ENCODE peak calls at places on chromosome 15, in nine cellular contexts. One of them, this sample, is unnamed.

GRCh38 chr15:63358296-63359029 is 23.2 kb downstream of the CA12 start:
- DNase-seq in OCI-LY7: no peak
- DNase-seq in pons: no peak
- DNase-seq in tibial nerve: no peak
- DNase-seq in GM23338: no peak
- DNase-seq in nephron progenitor cell: no peak
- DNase-seq in stimulated activated CD4-positive, alpha-beta T cell treated with anti-CD3 and anti-CD28 coated beads, Interleukin-12 subunit alpha, Interleukin-12 subunit beta, amount 100 ng/mL, for 48 hours: no peak
- DNase-seq in GM13976: no peak
- DNase-seq in activated T-cell treated with anti-CD3 and anti-CD28 coated beads, Interleukin-2, amount 50 U/mL, for 48 hours: no peak
- DNase-seq in this sample: no peak

GRCh38 chr15:87816811-87817210 is 439.7 kb downstream of the NTRK3 start:
- DNase-seq in activated T-cell treated with anti-CD3 and anti-CD28 coated beads, Interleukin-2, amount 50 U/mL, for 48 hours: no peak
- DNase-seq in GM23338: no peak
- DNase-seq in GM13976: no peak
- DNase-seq in pons: no peak
- DNase-seq in tibial nerve: no peak
- DNase-seq in OCI-LY7: no peak
- DNase-seq in stimulated activated CD4-positive, alpha-beta T cell treated with anti-CD3 and anti-CD28 coated beads, Interleukin-12 subunit alpha, Interleukin-12 subunit beta, amount 100 ng/mL, for 48 hours: no peak
- DNase-seq in nephron progenitor cell: no peak
- DNase-seq in this sample: no peak

GRCh38 chr15:71748327-71748726 is 62.0 kb upstream of the NR2E3 start:
- DNase-seq in stimulated activated CD4-positive, alpha-beta T cell treated with anti-CD3 and anti-CD28 coated beads, Interleukin-12 subunit alpha, Interleukin-12 subunit beta, amount 100 ng/mL, for 48 hours: no peak
- DNase-seq in nephron progenitor cell: no peak
- DNase-seq in GM13976: no peak
- DNase-seq in OCI-LY7: no peak
- DNase-seq in tibial nerve: no peak
- DNase-seq in GM23338: no peak
- DNase-seq in pons: no peak
- DNase-seq in activated T-cell treated with anti-CD3 and anti-CD28 coated beads, Interleukin-2, amount 50 U/mL, for 48 hours: no peak
- DNase-seq in this sample: no peak

GRCh38 chr15:48510976-48511375 is 134.5 kb downstream of the FBN1 start:
- DNase-seq in stimulated activated CD4-positive, alpha-beta T cell treated with anti-CD3 and anti-CD28 coated beads, Interleukin-12 subunit alpha, Interleukin-12 subunit beta, amount 100 ng/mL, for 48 hours: no peak
- DNase-seq in GM13976: no peak
- DNase-seq in activated T-cell treated with anti-CD3 and anti-CD28 coated beads, Interleukin-2, amount 50 U/mL, for 48 hours: no peak
- DNase-seq in GM23338: no peak
- DNase-seq in OCI-LY7: no peak
- DNase-seq in tibial nerve: peak; percentile 48
- DNase-seq in pons: peak; percentile 16
- DNase-seq in nephron progenitor cell: no peak
- DNase-seq in this sample: no peak

GRCh38 chr15:50764331-50765201 is 940 bp downstream of the SPPL2A start:
- DNase-seq in activated T-cell treated with anti-CD3 and anti-CD28 coated beads, Interleukin-2, amount 50 U/mL, for 48 hours: peak; percentile 39
- DNase-seq in stimulated activated CD4-positive, alpha-beta T cell treated with anti-CD3 and anti-CD28 coated beads, Interleukin-12 subunit alpha, Interleukin-12 subunit beta, amount 100 ng/mL, for 48 hours: no peak
- DNase-seq in OCI-LY7: peak; percentile 41
- DNase-seq in tibial nerve: no peak
- DNase-seq in GM23338: no peak
- DNase-seq in nephron progenitor cell: no peak
- DNase-seq in pons: peak; percentile 42
- DNase-seq in GM13976: peak; percentile 77
- DNase-seq in this sample: peak; percentile 5

GRCh38 chr15:62365795-62366442 is 200.8 kb upstream of the C2CD4B start:
- DNase-seq in GM13976: no peak
- DNase-seq in GM23338: no peak
- DNase-seq in nephron progenitor cell: no peak
- DNase-seq in stimulated activated CD4-positive, alpha-beta T cell treated with anti-CD3 and anti-CD28 coated beads, Interleukin-12 subunit alpha, Interleukin-12 subunit beta, amount 100 ng/mL, for 48 hours: no peak
- DNase-seq in activated T-cell treated with anti-CD3 and anti-CD28 coated beads, Interleukin-2, amount 50 U/mL, for 48 hours: no peak
- DNase-seq in OCI-LY7: no peak
- DNase-seq in tibial nerve: no peak
- DNase-seq in pons: no peak
- DNase-seq in this sample: no peak

GRCh38 chr15:79769081-79769481 is 127.7 kb downstream of the MTHFS start:
- DNase-seq in activated T-cell treated with anti-CD3 and anti-CD28 coated beads, Interleukin-2, amount 50 U/mL, for 48 hours: no peak
- DNase-seq in stimulated activated CD4-positive, alpha-beta T cell treated with anti-CD3 and anti-CD28 coated beads, Interleukin-12 subunit alpha, Interleukin-12 subunit beta, amount 100 ng/mL, for 48 hours: no peak
- DNase-seq in OCI-LY7: peak; percentile 21
- DNase-seq in GM23338: peak; percentile 28
- DNase-seq in nephron progenitor cell: no peak
- DNase-seq in tibial nerve: no peak
- DNase-seq in GM13976: no peak
- DNase-seq in pons: peak; percentile 43
- DNase-seq in this sample: no peak

GRCh38 chr15:91853968-91854943 is 748 bp downstream of the SLCO3A1 start:
- DNase-seq in GM13976: peak; percentile 35
- DNase-seq in pons: peak; percentile 44
- DNase-seq in stimulated activated CD4-positive, alpha-beta T cell treated with anti-CD3 and anti-CD28 coated beads, Interleukin-12 subunit alpha, Interleukin-12 subunit beta, amount 100 ng/mL, for 48 hours: no peak
- DNase-seq in nephron progenitor cell: peak; percentile 67
- DNase-seq in GM23338: peak; percentile 60
- DNase-seq in OCI-LY7: peak; percentile 80
- DNase-seq in activated T-cell treated with anti-CD3 and anti-CD28 coated beads, Interleukin-2, amount 50 U/mL, for 48 hours: peak; percentile 67
- DNase-seq in tibial nerve: no peak
- DNase-seq in this sample: peak; percentile 35

GRCh38 chr15:99720533-99720932 is 12.7 kb downstream of the LYSMD4 start:
- DNase-seq in OCI-LY7: no peak
- DNase-seq in activated T-cell treated with anti-CD3 and anti-CD28 coated beads, Interleukin-2, amount 50 U/mL, for 48 hours: peak; percentile 26
- DNase-seq in GM13976: no peak
- DNase-seq in GM23338: no peak
- DNase-seq in pons: no peak
- DNase-seq in tibial nerve: no peak
- DNase-seq in nephron progenitor cell: no peak
- DNase-seq in stimulated activated CD4-positive, alpha-beta T cell treated with anti-CD3 and anti-CD28 coated beads, Interleukin-12 subunit alpha, Interleukin-12 subunit beta, amount 100 ng/mL, for 48 hours: no peak
- DNase-seq in this sample: no peak

GRCh38 chr15:68340711-68341671 is 63.4 kb downstream of the FEM1B start:
- DNase-seq in nephron progenitor cell: peak; percentile 23
- DNase-seq in tibial nerve: no peak
- DNase-seq in activated T-cell treated with anti-CD3 and anti-CD28 coated beads, Interleukin-2, amount 50 U/mL, for 48 hours: no peak
- DNase-seq in OCI-LY7: no peak
- DNase-seq in GM13976: no peak
- DNase-seq in stimulated activated CD4-positive, alpha-beta T cell treated with anti-CD3 and anti-CD28 coated beads, Interleukin-12 subunit alpha, Interleukin-12 subunit beta, amount 100 ng/mL, for 48 hours: no peak
- DNase-seq in pons: no peak
- DNase-seq in GM23338: no peak
- DNase-seq in this sample: no peak

GRCh38 chr15:29676961-29677402 is 145.3 kb downstream of the TJP1 start:
- DNase-seq in stimulated activated CD4-positive, alpha-beta T cell treated with anti-CD3 and anti-CD28 coated beads, Interleukin-12 subunit alpha, Interleukin-12 subunit beta, amount 100 ng/mL, for 48 hours: no peak
- DNase-seq in nephron progenitor cell: peak; percentile 27
- DNase-seq in GM13976: no peak
- DNase-seq in pons: no peak
- DNase-seq in activated T-cell treated with anti-CD3 and anti-CD28 coated beads, Interleukin-2, amount 50 U/mL, for 48 hours: no peak
- DNase-seq in tibial nerve: no peak
- DNase-seq in OCI-LY7: no peak
- DNase-seq in GM23338: no peak
- DNase-seq in this sample: no peak

GRCh38 chr15:41981373-41982132 is 9.2 kb upstream of the EHD4 start:
- DNase-seq in GM23338: no peak
- DNase-seq in nephron progenitor cell: no peak
- DNase-seq in GM13976: no peak
- DNase-seq in stimulated activated CD4-positive, alpha-beta T cell treated with anti-CD3 and anti-CD28 coated beads, Interleukin-12 subunit alpha, Interleukin-12 subunit beta, amount 100 ng/mL, for 48 hours: no peak
- DNase-seq in tibial nerve: no peak
- DNase-seq in pons: no peak
- DNase-seq in OCI-LY7: no peak
- DNase-seq in activated T-cell treated with anti-CD3 and anti-CD28 coated beads, Interleukin-2, amount 50 U/mL, for 48 hours: no peak
- DNase-seq in this sample: no peak

GRCh38 chr15:89368566-89369223 is 34.1 kb upstream of the POLG start:
- DNase-seq in GM23338: peak; percentile 82
- DNase-seq in pons: no peak
- DNase-seq in GM13976: no peak
- DNase-seq in OCI-LY7: no peak
- DNase-seq in tibial nerve: no peak
- DNase-seq in activated T-cell treated with anti-CD3 and anti-CD28 coated beads, Interleukin-2, amount 50 U/mL, for 48 hours: no peak
- DNase-seq in nephron progenitor cell: no peak
- DNase-seq in stimulated activated CD4-positive, alpha-beta T cell treated with anti-CD3 and anti-CD28 coated beads, Interleukin-12 subunit alpha, Interleukin-12 subunit beta, amount 100 ng/mL, for 48 hours: no peak
- DNase-seq in this sample: no peak

GRCh38 chr15:68801572-68802148 is 19.0 kb downstream of the ANP32A start:
- DNase-seq in GM13976: no peak
- DNase-seq in OCI-LY7: no peak
- DNase-seq in GM23338: no peak
- DNase-seq in nephron progenitor cell: no peak
- DNase-seq in activated T-cell treated with anti-CD3 and anti-CD28 coated beads, Interleukin-2, amount 50 U/mL, for 48 hours: no peak
- DNase-seq in pons: no peak
- DNase-seq in stimulated activated CD4-positive, alpha-beta T cell treated with anti-CD3 and anti-CD28 coated beads, Interleukin-12 subunit alpha, Interleukin-12 subunit beta, amount 100 ng/mL, for 48 hours: no peak
- DNase-seq in tibial nerve: no peak
- DNase-seq in this sample: no peak

GRCh38 chr15:92638291-92638708 is 17.3 kb downstream of the FAM174B start:
- DNase-seq in tibial nerve: no peak
- DNase-seq in stimulated activated CD4-positive, alpha-beta T cell treated with anti-CD3 and anti-CD28 coated beads, Interleukin-12 subunit alpha, Interleukin-12 subunit beta, amount 100 ng/mL, for 48 hours: no peak
- DNase-seq in GM23338: no peak
- DNase-seq in GM13976: no peak
- DNase-seq in OCI-LY7: no peak
- DNase-seq in activated T-cell treated with anti-CD3 and anti-CD28 coated beads, Interleukin-2, amount 50 U/mL, for 48 hours: no peak
- DNase-seq in nephron progenitor cell: no peak
- DNase-seq in pons: no peak
- DNase-seq in this sample: no peak

GRCh38 chr15:77004189-77004588 is 9.3 kb downstream of the PSTPIP1 start:
- DNase-seq in pons: peak; percentile 54
- DNase-seq in GM23338: no peak
- DNase-seq in activated T-cell treated with anti-CD3 and anti-CD28 coated beads, Interleukin-2, amount 50 U/mL, for 48 hours: peak; percentile 30
- DNase-seq in stimulated activated CD4-positive, alpha-beta T cell treated with anti-CD3 and anti-CD28 coated beads, Interleukin-12 subunit alpha, Interleukin-12 subunit beta, amount 100 ng/mL, for 48 hours: no peak
- DNase-seq in OCI-LY7: peak; percentile 34
- DNase-seq in GM13976: no peak
- DNase-seq in tibial nerve: peak; percentile 47
- DNase-seq in nephron progenitor cell: no peak
- DNase-seq in this sample: no peak

GRCh38 chr15:61517776-61518175 is 288.7 kb upstream of the RORA start:
- DNase-seq in OCI-LY7: no peak
- DNase-seq in nephron progenitor cell: no peak
- DNase-seq in GM23338: no peak
- DNase-seq in stimulated activated CD4-positive, alpha-beta T cell treated with anti-CD3 and anti-CD28 coated beads, Interleukin-12 subunit alpha, Interleukin-12 subunit beta, amount 100 ng/mL, for 48 hours: no peak
- DNase-seq in tibial nerve: no peak
- DNase-seq in GM13976: no peak
- DNase-seq in pons: no peak
- DNase-seq in activated T-cell treated with anti-CD3 and anti-CD28 coated beads, Interleukin-2, amount 50 U/mL, for 48 hours: no peak
- DNase-seq in this sample: no peak

GRCh38 chr15:27973886-27974285 is 125.2 kb downstream of the OCA2 start:
- DNase-seq in GM23338: no peak
- DNase-seq in tibial nerve: no peak
- DNase-seq in OCI-LY7: no peak
- DNase-seq in pons: no peak
- DNase-seq in stimulated activated CD4-positive, alpha-beta T cell treated with anti-CD3 and anti-CD28 coated beads, Interleukin-12 subunit alpha, Interleukin-12 subunit beta, amount 100 ng/mL, for 48 hours: no peak
- DNase-seq in activated T-cell treated with anti-CD3 and anti-CD28 coated beads, Interleukin-2, amount 50 U/mL, for 48 hours: no peak
- DNase-seq in GM13976: no peak
- DNase-seq in nephron progenitor cell: no peak
- DNase-seq in this sample: no peak

GRCh38 chr15:65400760-65401606 is 21.8 kb downstream of the IGDCC4 start:
- DNase-seq in activated T-cell treated with anti-CD3 and anti-CD28 coated beads, Interleukin-2, amount 50 U/mL, for 48 hours: peak; percentile 71
- DNase-seq in GM23338: peak; percentile 97
- DNase-seq in tibial nerve: peak; percentile 37
- DNase-seq in stimulated activated CD4-positive, alpha-beta T cell treated with anti-CD3 and anti-CD28 coated beads, Interleukin-12 subunit alpha, Interleukin-12 subunit beta, amount 100 ng/mL, for 48 hours: peak; percentile 50
- DNase-seq in OCI-LY7: peak; percentile 65
- DNase-seq in pons: peak; percentile 51
- DNase-seq in GM13976: peak; percentile 89
- DNase-seq in nephron progenitor cell: peak; percentile 81
- DNase-seq in this sample: peak; percentile 59

GRCh38 chr15:43775411-43775965 is 1.3 kb downstream of the ELL3 start:
- DNase-seq in tibial nerve: no peak
- DNase-seq in activated T-cell treated with anti-CD3 and anti-CD28 coated beads, Interleukin-2, amount 50 U/mL, for 48 hours: no peak
- DNase-seq in nephron progenitor cell: no peak
- DNase-seq in pons: peak; percentile 30
- DNase-seq in OCI-LY7: peak; percentile 31
- DNase-seq in stimulated activated CD4-positive, alpha-beta T cell treated with anti-CD3 and anti-CD28 coated beads, Interleukin-12 subunit alpha, Interleukin-12 subunit beta, amount 100 ng/mL, for 48 hours: no peak
- DNase-seq in GM13976: no peak
- DNase-seq in GM23338: peak; percentile 66
- DNase-seq in this sample: no peak

GRCh38 chr15:95812491-95812890 is 518.0 kb upstream of the NR2F2 start:
- DNase-seq in OCI-LY7: no peak
- DNase-seq in GM23338: no peak
- DNase-seq in nephron progenitor cell: no peak
- DNase-seq in pons: no peak
- DNase-seq in activated T-cell treated with anti-CD3 and anti-CD28 coated beads, Interleukin-2, amount 50 U/mL, for 48 hours: no peak
- DNase-seq in GM13976: no peak
- DNase-seq in stimulated activated CD4-positive, alpha-beta T cell treated with anti-CD3 and anti-CD28 coated beads, Interleukin-12 subunit alpha, Interleukin-12 subunit beta, amount 100 ng/mL, for 48 hours: no peak
- DNase-seq in tibial nerve: no peak
- DNase-seq in this sample: no peak

GRCh38 chr15:23570466-23570865 is 5.0 kb downstream of the MKRN3 start:
- DNase-seq in OCI-LY7: no peak
- DNase-seq in activated T-cell treated with anti-CD3 and anti-CD28 coated beads, Interleukin-2, amount 50 U/mL, for 48 hours: no peak
- DNase-seq in GM23338: peak; percentile 25
- DNase-seq in stimulated activated CD4-positive, alpha-beta T cell treated with anti-CD3 and anti-CD28 coated beads, Interleukin-12 subunit alpha, Interleukin-12 subunit beta, amount 100 ng/mL, for 48 hours: no peak
- DNase-seq in pons: peak; percentile 82
- DNase-seq in GM13976: no peak
- DNase-seq in tibial nerve: no peak
- DNase-seq in nephron progenitor cell: no peak
- DNase-seq in this sample: no peak

GRCh38 chr15:63372753-63373152 is 8.9 kb downstream of the CA12 start:
- DNase-seq in stimulated activated CD4-positive, alpha-beta T cell treated with anti-CD3 and anti-CD28 coated beads, Interleukin-12 subunit alpha, Interleukin-12 subunit beta, amount 100 ng/mL, for 48 hours: no peak
- DNase-seq in nephron progenitor cell: no peak
- DNase-seq in GM23338: no peak
- DNase-seq in activated T-cell treated with anti-CD3 and anti-CD28 coated beads, Interleukin-2, amount 50 U/mL, for 48 hours: no peak
- DNase-seq in pons: no peak
- DNase-seq in GM13976: no peak
- DNase-seq in OCI-LY7: no peak
- DNase-seq in tibial nerve: no peak
- DNase-seq in this sample: no peak

This sample was measured in naive thymus-derived CD4-positive, alpha-beta T cell.